ENCODE peak calls at places on chromosomes 5 and 9, in nine cellular contexts. O is spleen, Q is lower leg skin, M is AG10803, B is HL-60, Z is fibroblast of lung, J is tibial nerve, R is psoas muscle, H is fibroblast of the aortic adventitia. Y is an unnamed sample.

GRCh38 chr9:91186311-91187101 is 175.2 kb downstream of the AUH start:
- DNase-seq in O (no peak), Q (no peak), M (no peak), B (no peak), Z (peak; percentile 36), J (no peak), R (no peak), H (peak; percentile 35), Y (peak; percentile 77)

GRCh38 chr9:127455299-127455992 is 4.1 kb downstream of the LRSAM1 start:
- DNase-seq in O (no peak), Q (no peak), M (no peak), B (peak; percentile 57), Z (no peak), J (no peak), R (peak; percentile 78), H (peak; percentile 13), Y (no peak)

GRCh38 chr9:127187231-127187956 is 65.0 kb upstream of the ANGPTL2 start:
- DNase-seq in O (peak; percentile 35), Q (peak; percentile 86), M (peak; percentile 99), B (no peak), Z (peak; percentile 96), J (peak; percentile 83), R (peak; percentile 83), H (peak; percentile 99), Y (peak; percentile 99)

GRCh38 chr5:122142480-122142879 is 13.1 kb downstream of the ZNF474 start:
- DNase-seq in O (no peak), Q (no peak), M (peak; percentile 83), B (no peak), Z (peak; percentile 94), J (no peak), R (no peak), H (no peak), Y (peak; percentile 85)

GRCh38 chr5:139667001-139667729 is 19.0 kb downstream of the CXXC5 start:
- DNase-seq in O (no peak), Q (no peak), M (no peak), B (no peak), Z (no peak), J (no peak), R (no peak), H (no peak), Y (peak; percentile 41)

GRCh38 chr5:4129523-4129922 is 533.9 kb downstream of the IRX1 start:
- DNase-seq in O (no peak), Q (no peak), M (no peak), B (no peak), Z (no peak), J (no peak), R (no peak), H (no peak), Y (no peak)

GRCh38 chr5:108765647-108766046 is 17.9 kb downstream of the FER start:
- DNase-seq in O (no peak), Q (no peak), M (no peak), B (no peak), Z (no peak), J (no peak), R (no peak), H (no peak), Y (peak; percentile 53)

GRCh38 chr5:55188656-55189380 is 15.8 kb upstream of the CDC20B start:
- DNase-seq in O (no peak), Q (no peak), M (no peak), B (no peak), Z (no peak), J (no peak), R (no peak), H (no peak), Y (no peak)

GRCh38 chr5:127702913-127703575 is at the start of gene CCDC192:
- DNase-seq in O (no peak), Q (no peak), M (no peak), B (no peak), Z (no peak), J (no peak), R (no peak), H (no peak), Y (no peak)

GRCh38 chr5:88190106-88190834 is 78.4 kb downstream of the TMEM161B start:
- DNase-seq in O (no peak), Q (no peak), M (no peak), B (no peak), Z (no peak), J (no peak), R (no peak), H (peak; percentile 4), Y (no peak)

GRCh38 chr5:95042040-95042439 is 242.9 kb downstream of the MCTP1 start:
- DNase-seq in O (no peak), Q (no peak), M (no peak), B (no peak), Z (no peak), J (no peak), R (no peak), H (no peak), Y (no peak)

GRCh38 chr9:79807966-79808365 is 236.2 kb downstream of the TLE4 start:
- DNase-seq in O (no peak), Q (no peak), M (peak; percentile 17), B (no peak), Z (peak; percentile 42), J (no peak), R (no peak), H (peak; percentile 12), Y (no peak)

GRCh38 chr9:110769667-110770066 is 101.1 kb downstream of the MUSK start:
- DNase-seq in O (no peak), Q (no peak), M (peak; percentile 81), B (no peak), Z (peak; percentile 85), J (no peak), R (no peak), H (peak; percentile 50), Y (no peak)

GRCh38 chr5:78783434-78784130 is 135.0 kb upstream of the LHFPL2 start:
- DNase-seq in O (no peak), Q (no peak), M (no peak), B (no peak), Z (no peak), J (no peak), R (no peak), H (peak; percentile 39), Y (peak; percentile 31)

GRCh38 chr5:128927644-128928043 is 37.6 kb upstream of the SLC27A6 start:
- DNase-seq in O (no peak), Q (no peak), M (no peak), B (peak; percentile 58), Z (no peak), J (no peak), R (no peak), H (no peak), Y (peak; percentile 3)

GRCh38 chr9:88722753-88723152 is 187.8 kb downstream of the NXNL2 start:
- DNase-seq in O (no peak), Q (no peak), M (no peak), B (no peak), Z (no peak), J (no peak), R (no peak), H (peak; percentile 41), Y (no peak)

GRCh38 chr5:60677831-60678664 is 21.9 kb downstream of the DEPDC1B start:
- DNase-seq in O (no peak), Q (no peak), M (peak; percentile 59), B (no peak), Z (peak; percentile 36), J (no peak), R (no peak), H (peak; percentile 80), Y (peak; percentile 73)

DNA sequence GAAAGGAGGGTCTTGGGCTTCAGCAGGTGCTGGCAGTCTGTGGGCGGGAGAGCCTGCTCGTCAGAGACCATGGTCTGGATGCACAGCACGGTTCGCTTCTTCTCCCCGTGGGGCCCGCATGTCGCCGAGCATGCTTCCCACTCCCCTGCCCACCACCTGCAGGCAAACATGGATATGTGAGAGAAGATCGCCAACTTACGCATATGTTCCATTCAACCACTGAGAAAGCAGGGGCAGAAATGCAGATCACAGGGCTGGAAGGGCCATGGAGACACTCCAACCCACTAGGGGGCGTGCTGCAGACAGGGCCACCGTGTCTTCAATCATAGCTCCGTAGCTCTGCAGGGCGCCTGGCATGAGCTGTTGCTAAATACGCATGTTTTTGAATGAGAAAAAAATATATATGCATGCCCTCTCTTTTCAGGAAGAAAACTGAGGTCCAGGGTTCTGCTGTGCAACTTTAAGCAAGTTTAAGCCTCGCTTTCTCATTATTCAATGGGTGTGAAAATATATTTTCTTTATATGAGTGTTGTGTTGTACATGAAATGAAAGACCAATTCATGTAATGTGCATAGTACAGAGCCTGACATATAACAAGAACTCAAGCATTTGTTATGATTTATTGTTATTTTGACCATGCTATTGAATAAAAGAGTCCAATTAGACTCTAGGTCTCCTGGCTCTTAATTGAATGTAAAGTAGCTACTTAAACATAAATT is 148.0 kb downstream of the TARS1 start:
- DNase-seq in O (no peak), Q (no peak), M (no peak), B (no peak), Z (no peak), J (no peak), R (peak; percentile 50), H (no peak), Y (no peak)
- TF ChIP-seq CTCF in O (no peak), Q (no peak), M (peak; percentile 40), B (peak; percentile 68), Z (peak; percentile 53), J (no peak), R (no peak), H (peak; percentile 27), Y (peak; percentile 35)

DNA sequence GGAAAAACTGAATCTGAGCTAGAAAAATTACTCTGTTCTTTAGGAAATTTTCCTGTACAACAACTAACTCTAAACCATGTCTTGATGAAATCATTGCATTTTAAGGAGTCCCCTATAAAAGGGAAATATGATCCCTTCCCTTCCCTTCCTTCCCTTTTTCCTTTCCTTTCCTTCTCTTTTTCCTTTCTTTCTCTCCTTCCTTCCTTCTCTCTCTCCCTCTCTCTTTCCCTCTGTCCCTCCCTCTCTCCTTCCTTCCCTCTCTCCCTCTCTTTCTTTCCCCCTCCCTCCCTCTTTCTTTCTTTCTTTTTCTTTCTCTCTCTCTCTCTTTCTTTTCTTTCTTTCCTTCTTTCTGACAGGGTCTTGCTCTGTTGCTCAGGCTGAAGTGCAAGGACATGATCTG is 42.2 kb upstream of the MYO10 start:
- DNase-seq in O (no peak), Q (no peak), M (no peak), B (no peak), Z (no peak), J (no peak), R (no peak), H (no peak), Y (no peak)
- H3K4me3 ChIP-seq in O (no peak overlapping the region), Q (no peak overlapping the region), M (no peak overlapping the region), B (no peak overlapping the region), Z (no peak overlapping the region), J (no peak overlapping the region), R (no peak overlapping the region), H (no peak overlapping the region), Y (no peak overlapping the region)

GRCh38 chr5:2047341-2047927 is 164.7 kb upstream of the IRX4 start:
- DNase-seq in O (no peak), Q (peak; percentile 7), M (no peak), B (no peak), Z (no peak), J (no peak), R (no peak), H (no peak), Y (no peak)
- TF ChIP-seq CTCF in O (no peak), Q (no peak), M (no peak), B (no peak), Z (no peak), J (no peak), R (no peak), H (no peak), Y (no peak)

DNA sequence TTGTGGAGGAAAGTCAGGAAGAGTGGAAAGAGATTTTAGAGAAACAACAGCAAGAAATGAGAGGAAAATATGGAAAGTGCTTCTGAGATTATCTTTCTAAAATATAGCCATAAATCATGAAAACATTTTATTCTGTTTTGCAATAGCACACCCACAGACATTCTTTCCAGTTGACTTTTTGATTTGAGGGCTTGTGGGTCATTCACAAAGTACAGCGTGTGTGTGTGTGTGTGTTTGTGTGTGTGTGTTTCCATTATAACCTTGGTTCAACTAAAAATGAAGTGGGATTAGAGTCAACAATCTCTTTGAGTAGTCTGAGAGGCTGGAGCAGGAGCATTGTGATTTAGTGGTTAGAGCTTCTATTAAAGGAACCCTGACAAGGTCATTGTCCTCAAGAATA is 116.6 kb upstream of the GAS1 start:
- DNase-seq in O (no peak), Q (no peak), M (peak; percentile 92), B (no peak), Z (peak; percentile 60), J (peak; percentile 11), R (no peak), H (peak; percentile 92), Y (peak; percentile 80)
- H3K4me3 ChIP-seq in O (no peak overlapping the region), Q (no peak overlapping the region), M (no peak overlapping the region), B (no peak overlapping the region), Z (no peak overlapping the region), J (no peak overlapping the region), R (no peak overlapping the region), H (no peak overlapping the region), Y (no peak overlapping the region)